ENCODE peak calls at places on chromosomes 3 and 15, in four cellular contexts. H is HepG2, F is K562, E is SK-N-SH. D is an unnamed sample.

GRCh38 chr15:31758126-31758525 is 272.2 kb upstream of the CHRNA7 start:
- DNase-seq in F (no peak), E (peak; percentile 35), H (no peak), D (peak; percentile 9)

GRCh38 chr3:10756546-10756945 is 59.5 kb upstream of the SLC6A11 start:
- DNase-seq in H (no peak), F (no peak), E (no peak), D (no peak)

GRCh38 chr15:64861331-64861730 is 19.6 kb downstream of the PLEKHO2 start:
- DNase-seq in E (no peak), F (no peak), H (no peak), D (no peak)

GRCh38 chr3:53151870-53152269 is 9.1 kb upstream of the PRKCD start:
- DNase-seq in E (no peak), H (no peak), F (no peak), D (no peak)

GRCh38 chr15:70902105-70902504 is 9.5 kb downstream of the LRRC49 start:
- DNase-seq in H (no peak), E (no peak), F (no peak), D (no peak)

GRCh38 chr15:74978503-74978902 is 16.9 kb upstream of the SCAMP5 start:
- DNase-seq in E (no peak), H (no peak), F (no peak), D (no peak)

GRCh38 chr3:124783696-124784095 is 53.4 kb downstream of the UMPS start:
- DNase-seq in F (no peak), E (no peak), H (no peak), D (no peak)

GRCh38 chr15:47711654-47712053 is 5.7 kb upstream of the SEMA6D start:
- DNase-seq in H (peak; percentile 1), F (no peak), E (peak; percentile 38), D (no peak)

GRCh38 chr3:62951037-62951613 is 75.9 kb upstream of the CADPS start:
- DNase-seq in H (no peak), E (no peak), F (no peak), D (no peak)

GRCh38 chr3:51974277-51974962 is 444 bp upstream of the ABHD14A start:
- DNase-seq in F (no peak), E (peak; percentile 62), H (no peak), D (no peak)

GRCh38 chr15:56919708-56920637 is 1.5 kb downstream of the TCF12 start:
- DNase-seq in F (no peak), H (peak; percentile 18), E (no peak), D (no peak)

GRCh38 chr3:73955671-73956070 is 330.9 kb upstream of the PDZRN3 start:
- DNase-seq in E (no peak), F (no peak), H (no peak), D (no peak)

GRCh38 chr15:58503139-58504027 is 71.6 kb downstream of the LIPC start:
- DNase-seq in H (no peak), E (no peak), F (no peak), D (no peak)

GRCh38 chr3:63933459-63933858 is 21.3 kb upstream of the SCAANT1 start:
- DNase-seq in F (no peak), H (no peak), E (no peak), D (no peak)

GRCh38 chr3:55486857-55487375 is at the start of gene WNT5A:
- DNase-seq in E (peak; percentile 73), H (no peak), F (no peak), D (no peak)

GRCh38 chr3:44687898-44688297 is 24.6 kb upstream of the ZNF502 start:
- DNase-seq in H (no peak), E (no peak), F (no peak), D (no peak)

GRCh38 chr3:180640987-180641386 is 38.3 kb downstream of the CCDC39 start:
- DNase-seq in F (no peak), H (no peak), E (no peak), D (no peak)

GRCh38 chr3:122416966-122417365 is 1.1 kb upstream of the WDR5B start:
- DNase-seq in E (no peak), H (no peak), F (no peak), D (no peak)

GRCh38 chr3:111352585-111352984 is 189.4 kb upstream of the CD96 start:
- DNase-seq in E (no peak), H (no peak), F (no peak), D (no peak)

GRCh38 chr15:90641581-90642463 is 75.3 kb upstream of the BLM start:
- DNase-seq in H (no peak), F (no peak), E (no peak), D (no peak)

GRCh38 chr3:43285644-43286043 is 696 bp upstream of the SNRK start:
- DNase-seq in H (no peak), E (peak; percentile 23), F (no peak), D (no peak)

GRCh38 chr3:71456155-71456554 is 127.4 kb downstream of the FOXP1 start:
- DNase-seq in E (no peak), H (no peak), F (no peak), D (no peak)

GRCh38 chr3:40016391-40016790 is 207.0 kb downstream of the MYRIP start:
- DNase-seq in H (no peak), F (no peak), E (no peak), D (no peak)

GRCh38 chr15:74322558-74323180 is 44.8 kb downstream of the CYP11A1 start:
- DNase-seq in H (peak; percentile 41), E (peak; percentile 88), F (peak; percentile 80), D (no peak)

GRCh38 chr3:133377396-133377795 is 22.5 kb upstream of the BFSP2 start:
- DNase-seq in F (no peak), H (peak; percentile 28), E (peak; percentile 60), D (no peak)

GRCh38 chr3:126357299-126358037 is at the start of gene KLF15:
- DNase-seq in E (peak; percentile 97), F (peak; percentile 90), H (peak; percentile 65), D (no peak)

GRCh38 chr3:82494977-82495489 is 733.6 kb upstream of the GBE1 start:
- DNase-seq in E (no peak), F (no peak), H (no peak), D (no peak)

GRCh38 chr3:9135526-9135925 is 113.9 kb downstream of the SRGAP3 start:
- DNase-seq in F (no peak), E (no peak), H (no peak), D (no peak)

GRCh38 chr3:52244061-52244628 is 1.4 kb upstream of the PPM1M start:
- DNase-seq in E (no peak), F (no peak), H (no peak), D (peak; percentile 85)

GRCh38 chr3:138202945-138203701 is 16.0 kb downstream of the ARMC8 start:
- DNase-seq in H (no peak), E (no peak), F (no peak), D (no peak)

GRCh38 chr15:22884344-22884743 is 45.9 kb downstream of the NIPA2 start:
- DNase-seq in E (no peak), F (no peak), H (peak; percentile 7), D (no peak)

GRCh38 chr3:99634881-99635280 is 3.5 kb upstream of the COL8A1 start:
- DNase-seq in F (no peak), H (no peak), E (no peak), D (no peak)

GRCh38 chr3:99637041-99637380 is 1.4 kb upstream of the COL8A1 start:
- DNase-seq in E (no peak), H (no peak), F (no peak), D (no peak)

GRCh38 chr3:99630815-99631214 is 7.6 kb upstream of the COL8A1 start:
- DNase-seq in H (no peak), E (no peak), F (no peak), D (no peak)

GRCh38 chr3:99635348-99635747 is 3.0 kb upstream of the COL8A1 start:
- DNase-seq in F (no peak), E (no peak), H (no peak), D (no peak)

DNA sequence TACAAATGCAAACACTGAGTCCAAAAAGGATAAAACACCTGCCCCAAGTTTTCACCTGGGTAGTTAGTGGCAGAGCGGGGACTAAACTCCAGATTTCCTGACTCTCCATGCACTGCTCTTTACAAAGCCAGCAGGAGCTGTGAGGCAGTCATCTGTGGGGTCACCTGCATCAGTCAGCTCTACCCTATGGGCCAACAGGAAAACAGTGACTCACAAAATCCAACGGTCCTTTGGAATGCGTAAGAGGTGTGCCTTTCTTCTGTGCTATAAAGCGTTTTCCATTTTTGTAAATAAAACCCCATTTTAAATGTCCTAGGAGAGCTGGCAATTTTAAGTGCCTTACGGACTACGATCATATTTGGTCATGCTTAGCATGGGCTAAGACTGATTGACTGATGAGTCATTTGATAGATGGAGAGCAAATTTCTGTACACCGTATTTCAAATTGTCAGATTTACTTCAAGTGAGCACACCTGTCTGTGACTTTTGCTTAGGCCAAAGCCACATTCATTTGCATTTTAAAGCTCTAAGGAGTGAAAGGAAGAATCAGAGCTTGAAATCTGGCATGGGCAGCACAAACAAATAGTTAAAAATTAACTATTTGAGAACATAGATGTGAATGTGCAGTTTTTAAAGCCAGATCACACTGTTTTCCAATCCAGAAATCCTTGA is 4.4 kb upstream of the COL8A1 start:
- DNase-seq in F (no peak), E (no peak), H (no peak), D (no peak)
- TF ChIP-seq EP300 in F (no peak), E (no peak), H (no peak), D (no peak)

DNA sequence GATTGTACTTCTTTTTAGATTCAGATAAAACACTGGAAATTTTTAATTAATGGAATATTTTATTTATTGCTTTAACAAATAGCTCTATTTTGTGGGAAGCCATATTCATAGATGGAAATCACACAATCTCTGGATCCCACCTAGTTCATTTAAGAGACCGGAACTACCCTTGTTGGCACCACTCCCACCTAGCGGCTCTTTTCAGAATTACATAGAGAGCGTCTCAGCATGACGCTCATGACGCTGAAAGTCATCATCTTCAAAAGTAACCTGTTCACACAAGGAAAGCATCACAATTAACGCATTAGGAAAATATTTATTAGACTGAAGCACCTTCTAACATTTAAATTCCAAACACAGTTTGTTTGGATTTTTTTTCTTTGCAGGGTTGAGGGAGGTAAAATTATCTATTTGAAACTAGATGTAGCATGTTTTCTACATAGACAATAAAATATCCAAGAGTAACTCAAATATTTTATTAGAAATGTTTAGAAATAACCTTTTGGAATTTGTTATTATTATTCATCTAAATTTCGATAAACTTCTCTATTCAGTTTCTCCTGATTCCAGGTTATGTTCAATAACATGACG is 214.9 kb upstream of the ARRDC4 start:
- DNase-seq in E (peak; percentile 37), H (peak; percentile 23), F (peak; percentile 53), D (no peak)
- TF ChIP-seq FOXM1 in E (no peak), H (no peak), F (no peak), D (no peak)

DNA sequence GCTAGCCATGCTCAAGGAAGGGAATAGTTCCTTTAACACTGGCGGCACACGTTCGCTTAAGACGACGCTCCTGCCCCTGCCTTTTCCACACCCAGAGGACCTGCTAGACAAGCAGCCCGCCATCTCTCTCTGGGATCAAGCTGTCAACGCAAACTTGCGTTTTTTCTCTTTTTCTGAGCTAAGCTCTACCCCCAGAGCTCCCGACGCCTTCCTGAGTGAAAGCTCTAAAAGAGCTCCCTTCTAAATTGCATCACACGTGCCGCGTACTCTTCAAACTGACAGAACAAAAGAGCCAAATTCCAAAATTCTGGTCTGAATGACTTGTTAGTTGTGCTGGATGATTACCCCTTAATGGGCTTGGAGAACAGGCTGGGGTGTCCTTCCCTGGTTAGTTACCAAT is 81.2 kb downstream of the MDFIC2 start:
- DNase-seq in H (no peak), F (no peak), E (no peak), D (no peak)
- TF ChIP-seq EP300 in H (no peak), F (no peak), E (no peak), D (no peak)

DNA sequence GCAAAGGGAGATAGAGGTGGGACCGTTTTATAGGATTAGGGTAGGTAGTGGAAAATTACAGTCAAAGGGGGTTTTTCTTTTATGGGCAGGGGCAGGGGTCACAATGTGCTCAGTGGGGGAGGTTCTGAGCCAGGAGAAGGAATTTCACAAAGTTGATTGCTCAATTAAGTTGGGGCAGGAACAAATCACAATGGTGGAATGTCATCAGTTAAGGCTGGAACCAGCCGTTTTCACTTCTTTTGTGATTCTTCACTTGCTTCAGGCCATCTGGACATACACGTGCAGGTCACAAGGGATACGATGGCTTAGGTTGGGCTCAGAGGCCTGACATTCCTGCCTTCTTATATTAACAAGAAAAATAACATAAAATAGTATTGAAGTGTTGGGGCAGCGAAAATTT is 453.8 kb downstream of the VGLL3 start:
- DNase-seq in F (no peak), H (no peak), E (no peak), D (no peak)
- TF ChIP-seq FOXM1 in F (no peak), H (no peak), E (no peak), D (no peak)